ENCODE peak calls at places on chromosomes 5 and 9, in four cellular contexts. W is OCI-LY7, B is heart right ventricle, P is Panc1. M is an unnamed sample. For H3K9me3, H3K36me3 and H3K4me1, the result is how much of the 10 kb centered on the place peaks cover.

GRCh38 chr9:127706836-127707241 is at the start of gene CFAP157:
- DNase-seq in W (peak), B (no peak), P (no peak), M (no peak)

GRCh38 chr9:29319727-29320513 is 1746.6 kb upstream of the C9orf72 start:
- DNase-seq in P (no peak), B (no peak), W (no peak), M (no peak)

GRCh38 chr9:70747335-70747734 is 332.9 kb upstream of the KLF9 start:
- DNase-seq in B (no peak), W (no peak), P (no peak), M (peak)

GRCh38 chr5:9888517-9888916 is 258.4 kb upstream of the TAS2R1 start:
- DNase-seq in B (no peak), P (no peak), W (no peak), M (no peak)

GRCh38 chr9:89839952-89840351 is 235.1 kb downstream of the GADD45G start:
- DNase-seq in B (no peak), W (no peak), P (no peak), M (no peak)

GRCh38 chr9:110626109-110626829 is 42.3 kb upstream of the MUSK start:
- DNase-seq in P (no peak), W (no peak), B (no peak), M (no peak)

GRCh38 chr9:114804504-114804903 is 1.3 kb downstream of the TNFSF15 start:
- DNase-seq in W (no peak), P (peak), B (no peak), M (no peak)

GRCh38 chr5:133048993-133049725 is 2.7 kb upstream of the HSPA4 start:
- DNase-seq in W (no peak), B (no peak), P (no peak), M (no peak)

DNA sequence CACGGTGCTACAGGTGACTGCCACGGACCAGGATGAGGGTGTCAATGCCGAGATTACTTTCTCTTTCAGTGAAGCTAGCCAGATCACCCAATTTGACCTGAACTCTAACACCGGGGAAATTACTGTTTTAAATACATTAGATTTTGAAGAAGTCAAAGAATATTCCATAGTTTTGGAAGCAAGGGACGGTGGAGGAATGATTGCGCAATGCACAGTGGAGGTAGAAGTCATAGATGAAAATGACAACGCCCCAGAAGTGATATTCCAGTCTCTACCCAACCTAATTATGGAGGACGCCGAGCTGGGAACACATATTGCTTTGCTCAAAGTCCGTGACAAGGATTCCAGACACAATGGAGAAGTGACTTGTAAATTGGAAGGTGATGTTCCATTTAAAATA is 1.2 kb downstream of the PCDHGB4 start:
- DNase-seq in P (no peak), B (no peak), W (no peak), M (no peak)
- H3K9me3 ChIP-seq in P (under half), B (half or more), W (under half), M (under half)

DNA sequence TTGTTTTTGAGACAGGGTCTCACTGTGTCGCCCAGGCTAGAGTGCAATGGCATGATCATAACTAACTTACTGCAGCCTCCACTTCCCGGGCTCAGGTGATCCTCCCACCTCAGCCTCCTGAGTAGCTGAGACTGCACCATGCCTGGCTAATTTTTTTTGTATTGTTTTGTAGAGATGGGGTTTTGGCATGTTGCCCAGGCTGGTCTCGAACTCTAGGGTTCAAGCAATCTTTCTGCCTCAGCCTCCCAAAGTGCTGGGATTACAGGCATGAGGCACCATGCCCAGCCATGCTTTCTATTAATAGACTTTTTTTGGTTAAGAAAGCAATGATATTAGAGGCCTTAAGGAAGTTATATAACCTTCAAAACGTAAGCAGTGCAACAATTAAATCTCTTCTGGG is 23.3 kb downstream of the CLTA start:
- DNase-seq in P (no peak), B (no peak), W (no peak), M (no peak)
- H3K36me3 ChIP-seq in P (half or more), B (under half), W (half or more), M (half or more)

GRCh38 chr9:137702615-137703379 is 84.0 kb downstream of the EHMT1 start:
- DNase-seq in P (no peak), B (no peak), W (peak), M (no peak)
- H3K4me1 ChIP-seq in P (under half), B (under half), W (under half), M (under half)

GRCh38 chr9:65430221-65430620 is 145.2 kb upstream of the FOXD4L5 start:
- DNase-seq in W (no peak), P (no peak), B (no peak), M (no peak)
- H3K9me3 ChIP-seq in W (under half), P (under half), B (under half), M (under half)

DNA sequence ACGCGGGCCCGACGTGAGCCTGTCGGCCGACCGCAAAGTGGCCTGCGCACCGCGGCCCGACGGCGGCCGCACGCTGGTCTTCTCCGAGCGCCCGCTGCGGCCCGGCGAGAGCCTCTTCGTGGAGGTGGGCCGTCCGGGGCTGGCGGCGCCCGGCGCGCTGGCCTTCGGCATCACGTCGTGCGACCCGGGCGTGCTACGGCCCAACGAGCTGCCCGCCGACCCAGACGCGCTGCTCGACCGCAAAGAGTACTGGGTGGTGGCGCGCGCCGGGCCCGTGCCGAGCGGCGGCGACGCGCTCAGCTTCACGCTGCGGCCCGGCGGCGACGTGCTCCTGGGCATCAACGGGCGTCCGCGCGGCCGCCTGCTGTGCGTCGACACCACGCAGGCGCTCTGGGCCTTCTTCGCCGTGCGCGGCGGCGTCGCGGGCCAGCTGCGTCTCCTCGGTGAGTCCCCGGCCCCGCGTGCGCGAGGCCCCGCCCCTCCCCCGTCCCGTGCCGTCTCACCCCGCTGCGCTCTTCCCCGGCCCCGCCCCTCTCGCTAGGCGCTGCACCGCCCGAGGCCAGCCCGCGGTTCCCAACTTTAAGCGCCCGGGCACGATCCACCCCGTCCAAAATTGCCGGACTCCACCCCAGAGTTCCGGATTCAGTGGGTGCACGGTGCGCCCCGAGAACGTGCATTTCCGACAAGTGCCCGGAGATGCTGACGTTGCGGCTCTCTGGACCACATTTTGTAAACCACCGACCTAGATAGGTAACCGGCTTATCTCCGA is 42.8 kb downstream of the NEURL1B start:
- DNase-seq in P (no peak), B (no peak), W (no peak), M (no peak)
- H3K36me3 ChIP-seq in P (under half), B (under half), W (under half), M (under half)

GRCh38 chr9:134325813-134326753 is at the start of gene RXRA:
- DNase-seq in W (peak), P (no peak), B (peak), M (peak)

GRCh38 chr9:134328341-134328840 is 2.1 kb downstream of the RXRA start:
- DNase-seq in P (no peak), B (no peak), W (no peak), M (no peak)

GRCh38 chr9:134327671-134328231 is 1.5 kb downstream of the RXRA start:
- DNase-seq in P (no peak), W (no peak), B (no peak), M (no peak)

GRCh38 chr9:134325096-134325812 is 1.0 kb upstream of the RXRA start:
- DNase-seq in P (no peak), B (peak), W (no peak), M (no peak)

GRCh38 chr9:134326754-134327526 is 685 bp downstream of the RXRA start:
- DNase-seq in P (no peak), B (no peak), W (no peak), M (peak)
- H3K4me1 ChIP-seq in P (under half), B (under half), W (under half), M (under half)

GRCh38 chr5:2557435-2557834 is 194.0 kb downstream of the IRX2 start:
- DNase-seq in W (no peak), B (no peak), P (no peak), M (no peak)
- H3K9me3 ChIP-seq in W (under half), B (under half), P (under half), M (under half)

GRCh38 chr9:121745396-121745695 is 93.9 kb downstream of the DAB2IP start:
- DNase-seq in P (no peak), B (no peak), W (no peak), M (no peak)
- H3K36me3 ChIP-seq in P (under half), B (under half), W (under half), M (under half)

GRCh38 chr9:137963525-137963924 is 85.9 kb downstream of the CACNA1B start:
- DNase-seq in P (no peak), B (no peak), W (no peak), M (no peak)

GRCh38 chr9:137959641-137960411 is 82.2 kb downstream of the CACNA1B start:
- DNase-seq in W (no peak), B (no peak), P (no peak), M (no peak)

GRCh38 chr9:137956688-137957385 is 79.3 kb downstream of the CACNA1B start:
- DNase-seq in W (peak), P (no peak), B (no peak), M (no peak)

GRCh38 chr9:137956039-137956438 is 78.5 kb downstream of the CACNA1B start:
- DNase-seq in B (no peak), W (no peak), P (no peak), M (no peak)

DNA sequence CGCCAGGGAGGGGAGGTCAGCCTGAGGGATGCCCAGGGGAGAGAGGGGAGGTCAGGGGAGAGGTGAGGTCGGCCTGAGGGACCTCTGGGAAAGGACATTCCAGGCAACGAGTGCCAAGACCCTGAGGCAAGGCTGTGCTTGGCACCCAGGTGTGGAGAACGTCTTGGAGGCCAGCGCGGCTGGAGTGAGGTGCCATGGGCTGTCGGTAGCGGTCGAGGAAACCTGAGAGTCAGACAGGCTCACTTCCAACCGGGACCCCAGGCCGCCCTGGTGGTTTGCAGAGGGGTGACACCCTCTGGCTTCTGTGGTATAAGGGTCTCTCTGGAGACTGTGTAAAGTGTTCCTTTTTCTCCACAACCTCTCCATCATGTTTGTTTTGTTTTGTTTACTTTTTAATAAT is 82.9 kb downstream of the CACNA1B start:
- DNase-seq in P (no peak), W (no peak), B (no peak), M (no peak)
- H3K4me1 ChIP-seq in P (under half), W (under half), B (under half), M (under half)

M was measured in BE2C.